ENCODE peak calls at places on chromosomes 4 and X, in five cellular contexts. One of them, this sample, is unnamed.

GRCh38 chr4:44965446-44966095 is 239.2 kb upstream of the GNPDA2 start:
- DNase-seq in stomach: no peak
- DNase-seq in IMR-90: no peak
- DNase-seq in SK-N-SH: no peak
- DNase-seq in AG10803: no peak
- DNase-seq in this sample: no peak

GRCh38 chr4:73181231-73181630 is 77.4 kb downstream of the ANKRD17 start:
- DNase-seq in stomach: no peak
- DNase-seq in IMR-90: no peak
- DNase-seq in SK-N-SH: no peak
- DNase-seq in AG10803: no peak
- DNase-seq in this sample: no peak

GRCh38 chr4:186037692-186038658 is 31.0 kb upstream of the TLR3 start:
- DNase-seq in stomach: peak; percentile 49
- DNase-seq in IMR-90: peak; percentile 80
- DNase-seq in SK-N-SH: peak; percentile 61
- DNase-seq in AG10803: peak; percentile 83
- DNase-seq in this sample: peak; percentile 39

GRCh38 chrX:44708470-44708869 is 135.4 kb upstream of the DUSP21 start:
- DNase-seq in stomach: no peak
- DNase-seq in IMR-90: no peak
- DNase-seq in SK-N-SH: no peak
- DNase-seq in AG10803: no peak
- DNase-seq in this sample: no peak

GRCh38 chr4:6052679-6053078 is 34.4 kb upstream of the C4orf50 start:
- DNase-seq in stomach: peak; percentile 58
- DNase-seq in IMR-90: no peak
- DNase-seq in SK-N-SH: no peak
- DNase-seq in AG10803: no peak
- DNase-seq in this sample: no peak

GRCh38 chr4:8818063-8818881 is 53.4 kb downstream of the HMX1 start:
- DNase-seq in stomach: peak; percentile 21
- DNase-seq in IMR-90: no peak
- DNase-seq in SK-N-SH: peak; percentile 56
- DNase-seq in AG10803: no peak
- DNase-seq in this sample: no peak

GRCh38 chrX:118153270-118153669 is 36.7 kb upstream of the KLHL13 start:
- DNase-seq in stomach: no peak
- DNase-seq in IMR-90: no peak
- DNase-seq in SK-N-SH: no peak
- DNase-seq in AG10803: no peak
- DNase-seq in this sample: no peak

GRCh38 chr4:29375716-29376115 is 1344.5 kb upstream of the PCDH7 start:
- DNase-seq in stomach: no peak
- DNase-seq in IMR-90: no peak
- DNase-seq in SK-N-SH: no peak
- DNase-seq in AG10803: no peak
- DNase-seq in this sample: no peak

GRCh38 chrX:7059214-7059838 is 88.2 kb upstream of the STS start:
- DNase-seq in stomach: no peak
- DNase-seq in IMR-90: no peak
- DNase-seq in SK-N-SH: no peak
- DNase-seq in AG10803: no peak
- DNase-seq in this sample: no peak

GRCh38 chr4:143395054-143395453 is 58.4 kb downstream of the GAB1 start:
- DNase-seq in stomach: no peak
- DNase-seq in IMR-90: no peak
- DNase-seq in SK-N-SH: no peak
- DNase-seq in AG10803: no peak
- DNase-seq in this sample: no peak

GRCh38 chr4:76703676-76704075 is 194.3 kb downstream of the SOWAHB start:
- DNase-seq in stomach: no peak
- DNase-seq in IMR-90: no peak
- DNase-seq in SK-N-SH: no peak
- DNase-seq in AG10803: peak; percentile 34
- DNase-seq in this sample: no peak

GRCh38 chr4:93199492-93199891 is 629.1 kb upstream of the ATOH1 start:
- DNase-seq in stomach: no peak
- DNase-seq in IMR-90: peak; percentile 29
- DNase-seq in SK-N-SH: peak; percentile 58
- DNase-seq in AG10803: peak; percentile 26
- DNase-seq in this sample: peak; percentile 9

GRCh38 chr4:83112239-83112638 is 2.3 kb downstream of the PLAC8 start:
- DNase-seq in stomach: no peak
- DNase-seq in IMR-90: no peak
- DNase-seq in SK-N-SH: no peak
- DNase-seq in AG10803: no peak
- DNase-seq in this sample: no peak

DNA sequence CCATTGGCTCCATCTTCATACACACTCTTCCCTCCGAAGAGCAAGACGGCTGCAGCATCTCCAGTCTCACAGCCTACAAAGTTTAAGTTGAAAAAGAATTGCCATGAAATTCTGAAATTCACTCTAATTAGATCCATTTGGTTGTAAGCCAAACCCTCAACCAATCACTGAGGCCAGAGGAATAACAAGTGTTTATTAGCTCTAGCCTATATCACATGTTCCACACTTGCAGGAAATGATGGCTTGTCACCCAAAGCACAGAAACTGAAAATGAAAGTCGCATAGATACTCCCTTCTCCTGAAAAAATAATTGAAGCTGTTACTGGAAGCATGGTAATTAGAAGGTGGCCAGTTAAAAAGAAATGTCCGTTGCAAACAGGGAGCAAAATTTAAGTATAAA is 1071.8 kb downstream of the CCSER1 start:
- DNase-seq in stomach: no peak
- DNase-seq in IMR-90: no peak
- DNase-seq in SK-N-SH: no peak
- DNase-seq in AG10803: no peak
- DNase-seq in this sample: no peak
- H3K4me3 ChIP-seq in stomach: no peak overlapping the region
- H3K4me3 ChIP-seq in IMR-90: no peak overlapping the region
- H3K4me3 ChIP-seq in SK-N-SH: no peak overlapping the region
- H3K4me3 ChIP-seq in AG10803: no peak overlapping the region
- H3K4me3 ChIP-seq in this sample: no peak overlapping the region

DNA sequence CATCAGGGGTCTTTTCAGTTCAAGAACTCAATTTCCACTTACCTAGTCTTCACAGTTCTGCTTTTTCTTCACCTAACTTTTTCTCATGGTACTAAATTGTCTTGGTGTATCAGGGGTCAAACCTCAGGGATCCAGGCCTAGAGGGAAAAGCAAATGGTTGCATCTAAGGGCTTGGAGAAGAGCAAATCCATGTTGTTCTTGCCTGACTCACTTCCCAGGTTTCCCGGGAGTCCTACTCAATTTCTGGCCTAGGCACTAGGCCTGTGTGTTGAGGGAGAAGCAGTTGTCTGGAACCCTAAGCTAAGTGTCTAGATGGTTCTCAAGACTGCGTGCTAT is 191.9 kb upstream of the STK26 start:
- DNase-seq in stomach: no peak
- DNase-seq in IMR-90: peak; percentile 3
- DNase-seq in SK-N-SH: no peak
- DNase-seq in AG10803: no peak
- DNase-seq in this sample: no peak
- H3K4me3 ChIP-seq in stomach: no peak overlapping the region
- H3K4me3 ChIP-seq in IMR-90: peak overlapping the region; percentile 28
- H3K4me3 ChIP-seq in SK-N-SH: peak overlapping the region; percentile 35
- H3K4me3 ChIP-seq in AG10803: no peak overlapping the region
- H3K4me3 ChIP-seq in this sample: no peak overlapping the region

GRCh38 chr4:168551945-168552695 is 55.3 kb downstream of the PALLD start:
- DNase-seq in stomach: no peak
- DNase-seq in IMR-90: no peak
- DNase-seq in SK-N-SH: no peak
- DNase-seq in AG10803: no peak
- DNase-seq in this sample: no peak

GRCh38 chr4:168555437-168555836 is 58.6 kb downstream of the PALLD start:
- DNase-seq in stomach: no peak
- DNase-seq in IMR-90: no peak
- DNase-seq in SK-N-SH: no peak
- DNase-seq in AG10803: no peak
- DNase-seq in this sample: no peak

GRCh38 chr4:168551211-168551610 is 54.4 kb downstream of the PALLD start:
- DNase-seq in stomach: no peak
- DNase-seq in IMR-90: peak; percentile 91
- DNase-seq in SK-N-SH: no peak
- DNase-seq in AG10803: peak; percentile 92
- DNase-seq in this sample: peak; percentile 46

GRCh38 chr4:168550071-168550766 is 53.4 kb downstream of the PALLD start:
- DNase-seq in stomach: no peak
- DNase-seq in IMR-90: peak; percentile 31
- DNase-seq in SK-N-SH: no peak
- DNase-seq in AG10803: peak; percentile 62
- DNase-seq in this sample: no peak

DNA sequence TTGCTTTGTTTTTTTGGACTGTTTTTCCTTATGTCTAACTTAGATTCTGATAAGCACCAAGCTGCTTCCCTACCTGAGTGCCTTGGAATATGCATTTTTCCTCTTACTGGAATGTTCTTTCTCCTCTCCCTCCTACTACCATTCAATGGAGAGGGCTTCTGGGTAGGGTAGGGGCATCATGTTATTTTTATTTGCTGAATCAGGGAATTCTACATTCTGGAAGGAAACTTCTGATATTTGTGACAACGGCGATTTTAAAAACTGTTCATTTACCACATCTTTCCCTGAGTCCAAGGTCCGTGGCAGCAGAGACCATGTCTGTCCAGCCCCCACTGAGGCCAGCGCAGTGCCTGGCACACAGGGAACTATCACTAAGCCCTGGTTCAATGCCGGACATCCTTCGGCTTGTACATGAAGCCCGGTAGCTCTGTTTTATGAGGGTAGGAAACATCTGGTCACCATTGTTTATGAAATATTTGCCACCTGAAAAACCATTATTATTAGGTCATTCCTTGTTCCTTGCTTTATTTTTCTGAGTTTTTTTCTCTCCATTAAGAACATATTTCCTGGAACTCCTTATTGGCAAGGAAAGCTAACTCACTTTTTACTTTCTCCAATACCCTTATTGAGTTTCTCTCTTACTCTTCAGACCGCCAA is 57.0 kb downstream of the PALLD start:
- DNase-seq in stomach: no peak
- DNase-seq in IMR-90: no peak
- DNase-seq in SK-N-SH: no peak
- DNase-seq in AG10803: no peak
- DNase-seq in this sample: no peak
- H3K4me3 ChIP-seq in stomach: no peak overlapping the region
- H3K4me3 ChIP-seq in IMR-90: no peak overlapping the region
- H3K4me3 ChIP-seq in SK-N-SH: no peak overlapping the region
- H3K4me3 ChIP-seq in AG10803: no peak overlapping the region
- H3K4me3 ChIP-seq in this sample: no peak overlapping the region

GRCh38 chr4:55397521-55398321 is 2.0 kb downstream of the TMEM165 start:
- DNase-seq in stomach: no peak
- DNase-seq in IMR-90: peak; percentile 90
- DNase-seq in SK-N-SH: no peak
- DNase-seq in AG10803: peak; percentile 81
- DNase-seq in this sample: no peak

GRCh38 chr4:55398461-55398860 is 2.7 kb downstream of the TMEM165 start:
- DNase-seq in stomach: no peak
- DNase-seq in IMR-90: peak; percentile 75
- DNase-seq in SK-N-SH: no peak
- DNase-seq in AG10803: peak; percentile 26
- DNase-seq in this sample: no peak

GRCh38 chr4:55398966-55399365 is 3.2 kb downstream of the TMEM165 start:
- DNase-seq in stomach: no peak
- DNase-seq in IMR-90: peak; percentile 22
- DNase-seq in SK-N-SH: peak; percentile 30
- DNase-seq in AG10803: no peak
- DNase-seq in this sample: no peak

GRCh38 chr4:55397024-55397520 is 1.3 kb downstream of the TMEM165 start:
- DNase-seq in stomach: no peak
- DNase-seq in IMR-90: no peak
- DNase-seq in SK-N-SH: peak; percentile 57
- DNase-seq in AG10803: no peak
- DNase-seq in this sample: no peak

DNA sequence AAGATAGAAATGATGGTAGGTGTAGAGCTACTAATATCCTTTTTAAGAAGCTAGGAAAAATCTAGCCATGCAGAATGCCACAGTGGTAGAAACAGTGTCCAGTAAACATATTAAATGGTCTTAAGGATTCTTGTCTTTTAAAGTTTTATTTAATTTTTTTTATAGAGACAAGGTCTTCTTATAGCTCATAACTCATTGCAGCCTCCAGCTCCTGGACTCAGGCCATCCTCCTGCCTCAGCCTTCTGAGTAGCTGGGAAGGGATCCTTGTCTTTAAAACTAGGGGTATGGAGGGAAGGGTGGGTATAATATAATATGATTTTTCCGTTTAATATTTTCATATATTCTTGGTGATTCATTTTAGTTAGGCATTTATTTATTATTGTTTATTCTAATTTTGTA is 3.8 kb downstream of the TMEM165 start:
- DNase-seq in stomach: no peak
- DNase-seq in IMR-90: no peak
- DNase-seq in SK-N-SH: no peak
- DNase-seq in AG10803: no peak
- DNase-seq in this sample: no peak
- H3K4me3 ChIP-seq in stomach: peak overlapping the region; percentile 68
- H3K4me3 ChIP-seq in IMR-90: no peak overlapping the region
- H3K4me3 ChIP-seq in SK-N-SH: peak overlapping the region; percentile 81
- H3K4me3 ChIP-seq in AG10803: no peak overlapping the region
- H3K4me3 ChIP-seq in this sample: peak overlapping the region; percentile 71